ENCODE peak calls at places on chromosomes 6 and 20, in eight cellular contexts. E, P, S, A, Z, H, Y and B are unnamed samples.

GRCh38 chr6:109816452-109817374 is 125.6 kb downstream of the FIG4 start:
- DNase-seq in Y (no peak), P (no peak), H (no peak), S (no peak), Z (no peak), A (no peak), E (no peak), B (no peak)

GRCh38 chr6:143490775-143491174 is 20.7 kb downstream of the FUCA2 start:
- DNase-seq in P (no peak), S (no peak), H (no peak), E (no peak), Z (no peak), Y (no peak), A (no peak), B (no peak)

GRCh38 chr20:61571221-61571620 is 319.2 kb downstream of the CDH4 start:
- DNase-seq in Z (no peak), H (no peak), Y (no peak), E (no peak), A (no peak), P (no peak), S (no peak), B (no peak)

GRCh38 chr6:142542704-142543233 is 241.0 kb downstream of the ADGRG6 start:
- DNase-seq in H (peak), S (no peak), P (no peak), E (no peak), Z (peak), Y (peak), A (no peak), B (no peak)

GRCh38 chr6:56671651-56672461 is 29.2 kb upstream of the DST start:
- DNase-seq in A (no peak), Y (peak), E (no peak), S (no peak), Z (no peak), P (no peak), H (no peak), B (no peak)

GRCh38 chr6:166643907-166644590 is 17.0 kb upstream of the RPS6KA2 start:
- DNase-seq in H (no peak), S (no peak), E (no peak), Z (no peak), A (no peak), Y (no peak), P (no peak), B (no peak)

GRCh38 chr6:154689654-154690053 is 43.6 kb upstream of the SCAF8 start:
- DNase-seq in S (no peak), A (no peak), P (no peak), Z (no peak), E (no peak), Y (no peak), H (no peak), B (no peak)

GRCh38 chr6:111030008-111031006 is 48.5 kb downstream of the RPF2 start:
- DNase-seq in H (peak), E (no peak), Z (no peak), A (no peak), P (no peak), S (peak), Y (no peak), B (no peak)

GRCh38 chr20:19272976-19273654 is 60.7 kb downstream of the SLC24A3 start:
- DNase-seq in E (no peak), A (no peak), S (peak), Z (no peak), P (no peak), Y (no peak), H (no peak), B (no peak)

GRCh38 chr20:4041748-4042411 is 26.5 kb upstream of the RNF24 start:
- DNase-seq in S (peak), H (peak), Z (peak), E (no peak), P (no peak), Y (peak), A (peak), B (no peak)

GRCh38 chr6:159094444-159095252 is 49.9 kb upstream of the TAGAP start:
- DNase-seq in Z (no peak), H (no peak), S (no peak), E (no peak), P (no peak), Y (no peak), A (no peak), B (no peak)

GRCh38 chr20:32190608-32191415 is 16.7 kb downstream of the PLAGL2 start:
- DNase-seq in E (no peak), A (no peak), Y (no peak), P (no peak), Z (no peak), H (no peak), S (no peak), B (no peak)
- H3K4me3 ChIP-seq in E (peak), A (no peak), Y (peak), P (no peak), Z (no peak), H (peak), S (no peak), B (peak)

GRCh38 chr6:13741358-13741757 is 29.7 kb upstream of the RANBP9 start:
- DNase-seq in P (no peak), A (no peak), Z (no peak), H (no peak), E (no peak), S (no peak), Y (no peak), B (no peak)

GRCh38 chr6:13742961-13743735 is 31.5 kb upstream of the RANBP9 start:
- DNase-seq in A (no peak), P (no peak), E (no peak), H (no peak), Y (no peak), Z (no peak), S (no peak), B (no peak)

GRCh38 chr6:13743736-13744127 is 32.1 kb upstream of the RANBP9 start:
- DNase-seq in Y (no peak), E (no peak), P (no peak), Z (no peak), S (no peak), A (no peak), H (no peak), B (no peak)
- H3K4me3 ChIP-seq in Y (no peak), E (no peak), P (no peak), Z (no peak), S (no peak), A (no peak), H (no peak), B (no peak)

GRCh38 chr6:105600342-105601293 is 197.7 kb upstream of the PREP start:
- DNase-seq in Y (peak), Z (no peak), H (peak), P (no peak), A (peak), S (no peak), E (no peak), B (no peak)

GRCh38 chr6:105598264-105598663 is 195.4 kb upstream of the PREP start:
- DNase-seq in A (no peak), P (peak), Y (no peak), S (no peak), E (no peak), H (no peak), Z (no peak), B (no peak)

GRCh38 chr6:105603779-105604592 is 201.1 kb upstream of the PREP start:
- DNase-seq in Z (no peak), S (no peak), Y (peak), H (peak), P (no peak), A (no peak), E (no peak), B (no peak)

GRCh38 chr6:105604593-105604905 is 201.7 kb upstream of the PREP start:
- DNase-seq in S (no peak), Z (no peak), H (no peak), P (peak), Y (no peak), E (no peak), A (no peak), B (no peak)

GRCh38 chr6:105601541-105602174 is 198.8 kb upstream of the PREP start:
- DNase-seq in Y (peak), S (peak), H (peak), Z (no peak), E (no peak), P (peak), A (peak), B (no peak)
- H3K4me3 ChIP-seq in Y (no peak), S (no peak), H (peak), Z (no peak), E (no peak), P (peak), A (no peak), B (no peak)

DNA sequence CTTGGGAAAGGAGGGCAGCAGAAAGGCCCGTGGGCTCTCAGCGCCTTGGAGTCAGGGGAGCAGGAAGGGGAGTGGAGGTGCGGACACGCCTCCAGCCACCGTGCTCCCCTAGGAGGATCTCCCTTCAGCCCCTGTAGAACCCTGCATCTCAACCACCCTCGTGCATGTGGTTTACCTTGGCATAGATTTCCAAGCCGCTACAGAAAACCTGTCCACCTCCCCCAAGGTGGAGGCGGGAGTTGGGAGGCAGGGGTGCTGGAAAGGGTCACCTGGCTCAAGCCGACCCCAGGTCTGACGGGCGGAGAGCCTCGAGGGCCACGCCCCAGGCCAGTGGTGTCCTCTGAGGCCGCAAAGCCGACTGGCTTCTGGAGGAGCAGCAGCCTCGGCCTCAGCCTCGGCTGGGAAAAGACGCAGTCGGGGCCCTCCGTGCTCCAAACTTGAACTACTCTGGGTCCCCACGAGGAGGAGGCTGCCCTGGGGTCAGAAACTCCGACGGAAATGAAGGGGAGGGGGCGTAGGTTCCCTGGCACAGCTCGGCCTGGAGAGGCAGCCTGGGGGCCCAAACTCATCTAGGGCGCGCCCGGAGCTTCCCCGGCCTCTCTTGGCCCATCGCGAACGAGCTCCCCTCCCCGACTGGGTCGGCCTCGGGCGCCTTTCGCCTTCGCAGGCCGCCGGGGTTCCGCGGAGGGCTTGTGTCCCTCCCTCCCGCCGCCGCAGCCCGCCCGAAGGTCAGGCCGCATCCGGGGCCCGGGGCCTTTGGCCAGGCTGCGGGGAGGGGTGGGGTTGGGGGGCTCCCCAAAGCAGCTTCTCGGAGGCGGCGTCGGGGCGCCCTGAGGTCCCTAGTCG is 6.3 kb upstream of the FOXF2 start:
- DNase-seq in Z (no peak), Y (no peak), S (no peak), H (no peak), E (no peak), A (no peak), P (no peak), B (no peak)
- H3K4me3 ChIP-seq in Z (no peak), Y (no peak), S (no peak), H (no peak), E (peak), A (no peak), P (no peak), B (peak)

GRCh38 chr20:2691663-2692035 is 931 bp upstream of the EBF4 start:
- DNase-seq in H (no peak), Y (no peak), S (no peak), Z (no peak), P (no peak), E (no peak), A (no peak), B (no peak)

GRCh38 chr20:2693996-2694471 is 1.5 kb downstream of the EBF4 start:
- DNase-seq in H (no peak), E (no peak), P (no peak), S (no peak), A (no peak), Y (no peak), Z (no peak), B (no peak)

GRCh38 chr20:2692036-2692885 is at the start of gene EBF4:
- DNase-seq in H (peak), Z (no peak), S (peak), E (no peak), P (peak), Y (no peak), A (peak), B (no peak)

GRCh38 chr20:2693286-2693995 is 861 bp downstream of the EBF4 start:
- DNase-seq in E (no peak), S (peak), A (peak), P (peak), H (no peak), Y (no peak), Z (no peak), B (no peak)

GRCh38 chr20:2692886-2693285 is 306 bp downstream of the EBF4 start:
- DNase-seq in A (peak), H (no peak), P (no peak), E (no peak), S (peak), Z (no peak), Y (no peak), B (no peak)
- H3K4me3 ChIP-seq in A (peak), H (no peak), P (no peak), E (peak), S (no peak), Z (no peak), Y (no peak), B (no peak)

DNA sequence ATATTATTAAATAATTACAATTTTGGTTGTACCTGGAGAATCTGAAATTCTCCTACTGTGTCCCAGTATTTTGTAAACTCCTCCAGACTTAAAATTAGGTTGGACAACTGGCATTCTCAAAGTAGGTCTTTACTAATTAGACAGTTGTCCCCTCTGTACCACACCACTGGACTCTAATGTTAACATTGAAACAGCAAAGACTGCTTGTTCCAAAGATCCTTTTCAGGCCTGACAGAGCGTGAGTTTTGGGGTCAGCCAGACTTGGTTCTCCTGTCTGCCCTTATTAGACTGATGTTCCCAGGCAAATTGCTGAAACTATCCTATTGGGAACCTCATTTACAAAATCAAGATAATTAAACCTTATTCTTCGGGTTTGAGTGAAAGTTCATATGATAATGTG is 3.8 kb upstream of the BICRAL start:
- DNase-seq in P (no peak), H (no peak), S (no peak), A (no peak), E (no peak), Z (no peak), Y (no peak), B (no peak)
- H3K4me3 ChIP-seq in P (no peak), H (no peak), S (no peak), A (no peak), E (no peak), Z (no peak), Y (no peak), B (no peak)